ENCODE peak calls at places on chromosome 15, in eight cellular contexts. One of them, this sample, is unnamed.
A peak's percentile ranks its signal among the peaks of the same experiment; 100 is the strongest.

GRCh38 chr15:62958528-62958927 is 84.0 kb upstream of the TPM1 start:
- DNase-seq in K562: no peak
- DNase-seq in HCT116: no peak
- DNase-seq in psoas muscle: peak; percentile 73
- DNase-seq in pancreas: no peak
- DNase-seq in transverse colon: no peak
- DNase-seq in astrocyte: no peak
- DNase-seq in heart left ventricle: peak; percentile 66
- DNase-seq in this sample: no peak

GRCh38 chr15:75647370-75648155 is at the start of gene SNX33:
- DNase-seq in K562: peak; percentile 88
- DNase-seq in HCT116: no peak
- DNase-seq in psoas muscle: peak; percentile 87
- DNase-seq in pancreas: peak; percentile 92
- DNase-seq in transverse colon: peak; percentile 84
- DNase-seq in astrocyte: peak; percentile 82
- DNase-seq in heart left ventricle: peak; percentile 89
- DNase-seq in this sample: peak; percentile 86

GRCh38 chr15:78097667-78098066 is 5.3 kb downstream of the SH2D7 start:
- DNase-seq in K562: no peak
- DNase-seq in HCT116: no peak
- DNase-seq in psoas muscle: no peak
- DNase-seq in pancreas: no peak
- DNase-seq in transverse colon: no peak
- DNase-seq in astrocyte: no peak
- DNase-seq in heart left ventricle: peak; percentile 4
- DNase-seq in this sample: no peak

GRCh38 chr15:81992523-81992922 is 53.3 kb downstream of the MEX3B start:
- DNase-seq in K562: no peak
- DNase-seq in HCT116: no peak
- DNase-seq in psoas muscle: no peak
- DNase-seq in pancreas: no peak
- DNase-seq in transverse colon: no peak
- DNase-seq in astrocyte: no peak
- DNase-seq in heart left ventricle: no peak
- DNase-seq in this sample: no peak

GRCh38 chr15:64461577-64462162 is 1.3 kb downstream of the ZNF609 start:
- DNase-seq in K562: peak; percentile 93
- DNase-seq in HCT116: no peak
- DNase-seq in psoas muscle: no peak
- DNase-seq in pancreas: no peak
- DNase-seq in transverse colon: no peak
- DNase-seq in astrocyte: peak; percentile 16
- DNase-seq in heart left ventricle: no peak
- DNase-seq in this sample: no peak

GRCh38 chr15:61700803-61701202 is 359.4 kb downstream of the VPS13C start:
- DNase-seq in K562: no peak
- DNase-seq in HCT116: no peak
- DNase-seq in psoas muscle: no peak
- DNase-seq in pancreas: no peak
- DNase-seq in transverse colon: no peak
- DNase-seq in astrocyte: no peak
- DNase-seq in heart left ventricle: no peak
- DNase-seq in this sample: no peak

GRCh38 chr15:39770748-39771689 is 11.6 kb downstream of the FSIP1 start:
- DNase-seq in K562: no peak
- DNase-seq in HCT116: no peak
- DNase-seq in psoas muscle: no peak
- DNase-seq in pancreas: no peak
- DNase-seq in transverse colon: no peak
- DNase-seq in astrocyte: peak; percentile 86
- DNase-seq in heart left ventricle: no peak
- DNase-seq in this sample: no peak

GRCh38 chr15:97156739-97157265 is 803.7 kb upstream of the ARRDC4 start:
- DNase-seq in K562: no peak
- DNase-seq in HCT116: no peak
- DNase-seq in psoas muscle: no peak
- DNase-seq in pancreas: no peak
- DNase-seq in transverse colon: no peak
- DNase-seq in astrocyte: no peak
- DNase-seq in heart left ventricle: no peak
- DNase-seq in this sample: no peak

GRCh38 chr15:73648027-73648295 is 14.8 kb upstream of the NPTN start:
- DNase-seq in K562: no peak
- DNase-seq in HCT116: no peak
- DNase-seq in psoas muscle: no peak
- DNase-seq in pancreas: no peak
- DNase-seq in transverse colon: no peak
- DNase-seq in astrocyte: no peak
- DNase-seq in heart left ventricle: no peak
- DNase-seq in this sample: no peak

GRCh38 chr15:27844018-27844666 is 255.0 kb downstream of the OCA2 start:
- DNase-seq in K562: no peak
- DNase-seq in HCT116: no peak
- DNase-seq in psoas muscle: no peak
- DNase-seq in pancreas: no peak
- DNase-seq in transverse colon: no peak
- DNase-seq in astrocyte: peak; percentile 90
- DNase-seq in heart left ventricle: no peak
- DNase-seq in this sample: no peak

GRCh38 chr15:96851613-96852012 is 521.1 kb downstream of the NR2F2 start:
- DNase-seq in K562: no peak
- DNase-seq in HCT116: no peak
- DNase-seq in psoas muscle: no peak
- DNase-seq in pancreas: no peak
- DNase-seq in transverse colon: no peak
- DNase-seq in astrocyte: peak; percentile 63
- DNase-seq in heart left ventricle: no peak
- DNase-seq in this sample: no peak

GRCh38 chr15:31326729-31327673 is at the start of gene KLF13:
- DNase-seq in K562: peak; percentile 55
- DNase-seq in HCT116: no peak
- DNase-seq in psoas muscle: peak; percentile 84
- DNase-seq in pancreas: peak; percentile 89
- DNase-seq in transverse colon: peak; percentile 76
- DNase-seq in astrocyte: no peak
- DNase-seq in heart left ventricle: no peak
- DNase-seq in this sample: peak; percentile 85

GRCh38 chr15:52004806-52005205 is 14.2 kb upstream of the MAPK6 start:
- DNase-seq in K562: no peak
- DNase-seq in HCT116: no peak
- DNase-seq in psoas muscle: no peak
- DNase-seq in pancreas: no peak
- DNase-seq in transverse colon: no peak
- DNase-seq in astrocyte: no peak
- DNase-seq in heart left ventricle: no peak
- DNase-seq in this sample: no peak

GRCh38 chr15:22224241-22224671 is 143.9 kb downstream of the OR4M2 start:
- DNase-seq in K562: no peak
- DNase-seq in HCT116: no peak
- DNase-seq in psoas muscle: peak; percentile 24
- DNase-seq in pancreas: no peak
- DNase-seq in transverse colon: no peak
- DNase-seq in astrocyte: no peak
- DNase-seq in heart left ventricle: no peak
- DNase-seq in this sample: no peak

GRCh38 chr15:58475573-58476524 is 44.1 kb downstream of the LIPC start:
- DNase-seq in K562: no peak
- DNase-seq in HCT116: no peak
- DNase-seq in psoas muscle: no peak
- DNase-seq in pancreas: no peak
- DNase-seq in transverse colon: no peak
- DNase-seq in astrocyte: peak; percentile 82
- DNase-seq in heart left ventricle: peak; percentile 40
- DNase-seq in this sample: no peak

GRCh38 chr15:38699633-38700230 is 135.1 kb upstream of the RASGRP1 start:
- DNase-seq in K562: peak; percentile 68
- DNase-seq in HCT116: peak; percentile 54
- DNase-seq in psoas muscle: peak; percentile 56
- DNase-seq in pancreas: no peak
- DNase-seq in transverse colon: peak; percentile 76
- DNase-seq in astrocyte: no peak
- DNase-seq in heart left ventricle: peak; percentile 43
- DNase-seq in this sample: peak; percentile 53

GRCh38 chr15:63244399-63244798 is 33.0 kb upstream of the APH1B start:
- DNase-seq in K562: no peak
- DNase-seq in HCT116: no peak
- DNase-seq in psoas muscle: no peak
- DNase-seq in pancreas: no peak
- DNase-seq in transverse colon: no peak
- DNase-seq in astrocyte: peak; percentile 85
- DNase-seq in heart left ventricle: no peak
- DNase-seq in this sample: no peak

GRCh38 chr15:65371976-65372786 is 5.6 kb downstream of the IGDCC3 start:
- DNase-seq in K562: no peak
- DNase-seq in HCT116: no peak
- DNase-seq in psoas muscle: no peak
- DNase-seq in pancreas: no peak
- DNase-seq in transverse colon: no peak
- DNase-seq in astrocyte: no peak
- DNase-seq in heart left ventricle: no peak
- DNase-seq in this sample: no peak

GRCh38 chr15:55897560-55898336 is 95.7 kb downstream of the NEDD4 start:
- DNase-seq in K562: peak; percentile 72
- DNase-seq in HCT116: no peak
- DNase-seq in psoas muscle: peak; percentile 63
- DNase-seq in pancreas: no peak
- DNase-seq in transverse colon: peak; percentile 47
- DNase-seq in astrocyte: peak; percentile 20
- DNase-seq in heart left ventricle: no peak
- DNase-seq in this sample: no peak

GRCh38 chr15:58221591-58222241 is 83.5 kb downstream of the AQP9 start:
- DNase-seq in K562: peak; percentile 75
- DNase-seq in HCT116: peak; percentile 36
- DNase-seq in psoas muscle: no peak
- DNase-seq in pancreas: no peak
- DNase-seq in transverse colon: peak; percentile 18
- DNase-seq in astrocyte: no peak
- DNase-seq in heart left ventricle: no peak
- DNase-seq in this sample: peak; percentile 54

GRCh38 chr15:100986158-100986896 is 67.2 kb downstream of the LRRK1 start:
- DNase-seq in K562: no peak
- DNase-seq in HCT116: no peak
- DNase-seq in psoas muscle: no peak
- DNase-seq in pancreas: no peak
- DNase-seq in transverse colon: peak; percentile 77
- DNase-seq in astrocyte: no peak
- DNase-seq in heart left ventricle: no peak
- DNase-seq in this sample: no peak

GRCh38 chr15:80768158-80768557 is 11.0 kb upstream of the CEMIP start:
- DNase-seq in K562: no peak
- DNase-seq in HCT116: no peak
- DNase-seq in psoas muscle: no peak
- DNase-seq in pancreas: no peak
- DNase-seq in transverse colon: no peak
- DNase-seq in astrocyte: no peak
- DNase-seq in heart left ventricle: no peak
- DNase-seq in this sample: no peak
- H3K4me1 ChIP-seq in K562: no peaks in the 10 kb centered on the region
- H3K4me1 ChIP-seq in HCT116: no peaks in the 10 kb centered on the region
- H3K4me1 ChIP-seq in psoas muscle: no peaks in the 10 kb centered on the region
- H3K4me1 ChIP-seq in pancreas: no peaks in the 10 kb centered on the region
- H3K4me1 ChIP-seq in transverse colon: no peaks in the 10 kb centered on the region
- H3K4me1 ChIP-seq in astrocyte: peaks cover 2% of the 10 kb centered on the region
- H3K4me1 ChIP-seq in heart left ventricle: no peaks in the 10 kb centered on the region
- H3K4me1 ChIP-seq in this sample: no peaks in the 10 kb centered on the region

GRCh38 chr15:70090436-70091291 is 7.1 kb downstream of the TLE3 start:
- DNase-seq in K562: no peak
- DNase-seq in HCT116: no peak
- DNase-seq in psoas muscle: no peak
- DNase-seq in pancreas: no peak
- DNase-seq in transverse colon: peak; percentile 52
- DNase-seq in astrocyte: no peak
- DNase-seq in heart left ventricle: no peak
- DNase-seq in this sample: no peak
- H3K4me1 ChIP-seq in K562: peaks cover 92% of the 10 kb centered on the region
- H3K4me1 ChIP-seq in HCT116: peaks cover 3% of the 10 kb centered on the region
- H3K4me1 ChIP-seq in psoas muscle: peaks cover 64% of the 10 kb centered on the region
- H3K4me1 ChIP-seq in pancreas: peaks cover 42% of the 10 kb centered on the region
- H3K4me1 ChIP-seq in transverse colon: peaks cover 80% of the 10 kb centered on the region
- H3K4me1 ChIP-seq in astrocyte: peaks cover 44% of the 10 kb centered on the region
- H3K4me1 ChIP-seq in heart left ventricle: peaks cover 63% of the 10 kb centered on the region
- H3K4me1 ChIP-seq in this sample: peaks cover 97% of the 10 kb centered on the region

GRCh38 chr15:99185731-99186130 is 63.6 kb downstream of the TTC23 start:
- DNase-seq in K562: no peak
- DNase-seq in HCT116: no peak
- DNase-seq in psoas muscle: no peak
- DNase-seq in pancreas: no peak
- DNase-seq in transverse colon: no peak
- DNase-seq in astrocyte: no peak
- DNase-seq in heart left ventricle: no peak
- DNase-seq in this sample: no peak

GRCh38 chr15:99180287-99180962 is 69.0 kb downstream of the TTC23 start:
- DNase-seq in K562: no peak
- DNase-seq in HCT116: no peak
- DNase-seq in psoas muscle: no peak
- DNase-seq in pancreas: no peak
- DNase-seq in transverse colon: no peak
- DNase-seq in astrocyte: peak; percentile 14
- DNase-seq in heart left ventricle: peak; percentile 47
- DNase-seq in this sample: no peak

GRCh38 chr15:99180963-99181306 is 68.4 kb downstream of the TTC23 start:
- DNase-seq in K562: no peak
- DNase-seq in HCT116: no peak
- DNase-seq in psoas muscle: no peak
- DNase-seq in pancreas: no peak
- DNase-seq in transverse colon: no peak
- DNase-seq in astrocyte: no peak
- DNase-seq in heart left ventricle: no peak
- DNase-seq in this sample: no peak

GRCh38 chr15:99177679-99178078 is 71.7 kb downstream of the TTC23 start:
- DNase-seq in K562: no peak
- DNase-seq in HCT116: no peak
- DNase-seq in psoas muscle: no peak
- DNase-seq in pancreas: no peak
- DNase-seq in transverse colon: no peak
- DNase-seq in astrocyte: no peak
- DNase-seq in heart left ventricle: no peak
- DNase-seq in this sample: no peak

GRCh38 chr15:99181544-99181943 is 67.8 kb downstream of the TTC23 start:
- DNase-seq in K562: no peak
- DNase-seq in HCT116: no peak
- DNase-seq in psoas muscle: peak; percentile 88
- DNase-seq in pancreas: no peak
- DNase-seq in transverse colon: no peak
- DNase-seq in astrocyte: no peak
- DNase-seq in heart left ventricle: peak; percentile 39
- DNase-seq in this sample: no peak
- H3K4me1 ChIP-seq in K562: no peaks in the 10 kb centered on the region
- H3K4me1 ChIP-seq in HCT116: no peaks in the 10 kb centered on the region
- H3K4me1 ChIP-seq in psoas muscle: peaks cover 59% of the 10 kb centered on the region
- H3K4me1 ChIP-seq in pancreas: no peaks in the 10 kb centered on the region
- H3K4me1 ChIP-seq in transverse colon: peaks cover 12% of the 10 kb centered on the region
- H3K4me1 ChIP-seq in astrocyte: no peaks in the 10 kb centered on the region
- H3K4me1 ChIP-seq in heart left ventricle: peaks cover 34% of the 10 kb centered on the region
- H3K4me1 ChIP-seq in this sample: peaks cover 16% of the 10 kb centered on the region

DNA sequence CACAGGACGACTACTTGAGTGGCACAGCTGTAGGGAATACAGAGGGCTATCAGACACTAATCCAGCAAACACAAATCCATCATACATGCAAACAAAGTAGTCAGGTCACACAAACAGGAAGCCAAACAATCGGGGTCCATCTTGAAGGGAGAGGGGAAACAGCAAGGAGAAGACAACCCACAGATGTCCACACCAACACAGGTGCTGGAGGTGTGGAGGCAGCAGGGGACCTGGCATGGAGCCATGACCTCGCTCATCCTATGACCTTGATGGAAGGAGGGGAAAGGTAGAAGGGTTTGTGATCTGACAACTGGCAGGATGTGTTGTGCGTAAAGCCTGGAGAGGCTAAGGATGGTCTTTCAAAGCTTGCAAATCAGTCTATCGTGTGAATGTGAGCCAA is 39.9 kb upstream of the SKOR1 start:
- DNase-seq in K562: no peak
- DNase-seq in HCT116: no peak
- DNase-seq in psoas muscle: no peak
- DNase-seq in pancreas: no peak
- DNase-seq in transverse colon: no peak
- DNase-seq in astrocyte: no peak
- DNase-seq in heart left ventricle: no peak
- DNase-seq in this sample: no peak
- H3K4me1 ChIP-seq in K562: peaks cover 8% of the 10 kb centered on the region
- H3K4me1 ChIP-seq in HCT116: no peaks in the 10 kb centered on the region
- H3K4me1 ChIP-seq in psoas muscle: no peaks in the 10 kb centered on the region
- H3K4me1 ChIP-seq in pancreas: no peaks in the 10 kb centered on the region
- H3K4me1 ChIP-seq in transverse colon: no peaks in the 10 kb centered on the region
- H3K4me1 ChIP-seq in astrocyte: no peaks in the 10 kb centered on the region
- H3K4me1 ChIP-seq in heart left ventricle: no peaks in the 10 kb centered on the region
- H3K4me1 ChIP-seq in this sample: no peaks in the 10 kb centered on the region